ENCODE peak calls at places on chromosome 20, in five cellular contexts. One of them, this sample, is unnamed.

GRCh38 chr20:20466341-20466879 is 98.5 kb downstream of the INSM1 start:
- DNase-seq in fibroblast of pulmonary artery: peak
- DNase-seq in NCI-H1930: no peak
- DNase-seq in left ventricle myocardium superior: no peak
- DNase-seq in NAMALWA: peak
- DNase-seq in this sample: peak

GRCh38 chr20:63896136-63896890 is 1.4 kb downstream of the DNAJC5 start:
- DNase-seq in fibroblast of pulmonary artery: no peak
- DNase-seq in NCI-H1930: no peak
- DNase-seq in left ventricle myocardium superior: peak
- DNase-seq in NAMALWA: peak
- DNase-seq in this sample: peak

GRCh38 chr20:35171753-35172433 is at the start of gene PROCR:
- DNase-seq in fibroblast of pulmonary artery: peak
- DNase-seq in NCI-H1930: no peak
- DNase-seq in left ventricle myocardium superior: peak
- DNase-seq in NAMALWA: no peak
- DNase-seq in this sample: peak

GRCh38 chr20:46311719-46312074 is 3.4 kb upstream of the CDH22 start:
- DNase-seq in fibroblast of pulmonary artery: no peak
- DNase-seq in NCI-H1930: no peak
- DNase-seq in left ventricle myocardium superior: no peak
- DNase-seq in NAMALWA: no peak
- DNase-seq in this sample: no peak

GRCh38 chr20:58008866-58009265 is 219.6 kb downstream of the ANKRD60 start:
- DNase-seq in fibroblast of pulmonary artery: no peak
- DNase-seq in NCI-H1930: no peak
- DNase-seq in left ventricle myocardium superior: no peak
- DNase-seq in NAMALWA: no peak
- DNase-seq in this sample: no peak

GRCh38 chr20:1474817-1475603 is 8.4 kb upstream of the NSFL1C start:
- DNase-seq in fibroblast of pulmonary artery: no peak
- DNase-seq in NCI-H1930: no peak
- DNase-seq in left ventricle myocardium superior: no peak
- DNase-seq in NAMALWA: peak
- DNase-seq in this sample: no peak

GRCh38 chr20:19784511-19785172 is 26.6 kb downstream of the RIN2 start:
- DNase-seq in fibroblast of pulmonary artery: peak
- DNase-seq in NCI-H1930: peak
- DNase-seq in left ventricle myocardium superior: peak
- DNase-seq in NAMALWA: peak
- DNase-seq in this sample: peak

GRCh38 chr20:12722096-12722495 is 286.7 kb upstream of the SPTLC3 start:
- DNase-seq in fibroblast of pulmonary artery: no peak
- DNase-seq in NCI-H1930: no peak
- DNase-seq in left ventricle myocardium superior: no peak
- DNase-seq in NAMALWA: no peak
- DNase-seq in this sample: no peak

GRCh38 chr20:24443436-24443835 is 26.0 kb upstream of the SYNDIG1 start:
- DNase-seq in fibroblast of pulmonary artery: no peak
- DNase-seq in NCI-H1930: no peak
- DNase-seq in left ventricle myocardium superior: no peak
- DNase-seq in NAMALWA: no peak
- DNase-seq in this sample: no peak

GRCh38 chr20:1087311-1087710 is 31.1 kb upstream of the PSMF1 start:
- DNase-seq in fibroblast of pulmonary artery: no peak
- DNase-seq in NCI-H1930: no peak
- DNase-seq in left ventricle myocardium superior: no peak
- DNase-seq in NAMALWA: no peak
- DNase-seq in this sample: peak

GRCh38 chr20:12171927-12172581 is 254.4 kb downstream of the BTBD3 start:
- DNase-seq in fibroblast of pulmonary artery: peak
- DNase-seq in NCI-H1930: no peak
- DNase-seq in left ventricle myocardium superior: no peak
- DNase-seq in NAMALWA: no peak
- DNase-seq in this sample: peak

GRCh38 chr20:11979306-11980128 is 61.8 kb downstream of the BTBD3 start:
- DNase-seq in fibroblast of pulmonary artery: no peak
- DNase-seq in NCI-H1930: no peak
- DNase-seq in left ventricle myocardium superior: no peak
- DNase-seq in NAMALWA: no peak
- DNase-seq in this sample: no peak

GRCh38 chr20:44010162-44010704 is 95.6 kb downstream of the TOX2 start:
- DNase-seq in fibroblast of pulmonary artery: no peak
- DNase-seq in NCI-H1930: no peak
- DNase-seq in left ventricle myocardium superior: no peak
- DNase-seq in NAMALWA: no peak
- DNase-seq in this sample: no peak

GRCh38 chr20:3716195-3716834 is 3.9 kb upstream of the SIGLEC1 start:
- DNase-seq in fibroblast of pulmonary artery: peak
- DNase-seq in NCI-H1930: peak
- DNase-seq in left ventricle myocardium superior: peak
- DNase-seq in NAMALWA: peak
- DNase-seq in this sample: peak

GRCh38 chr20:38225900-38226263 is 34.7 kb downstream of the KIAA1755 start:
- DNase-seq in fibroblast of pulmonary artery: peak
- DNase-seq in NCI-H1930: no peak
- DNase-seq in left ventricle myocardium superior: no peak
- DNase-seq in NAMALWA: no peak
- DNase-seq in this sample: no peak

GRCh38 chr20:10065154-10065833 is 30.5 kb downstream of the ANKEF1 start:
- DNase-seq in fibroblast of pulmonary artery: no peak
- DNase-seq in NCI-H1930: no peak
- DNase-seq in left ventricle myocardium superior: no peak
- DNase-seq in NAMALWA: no peak
- DNase-seq in this sample: no peak

GRCh38 chr20:11180186-11180585 is 506.4 kb upstream of the JAG1 start:
- DNase-seq in fibroblast of pulmonary artery: no peak
- DNase-seq in NCI-H1930: no peak
- DNase-seq in left ventricle myocardium superior: no peak
- DNase-seq in NAMALWA: no peak
- DNase-seq in this sample: no peak

GRCh38 chr20:25286917-25287316 is 39.0 kb downstream of the PYGB start:
- DNase-seq in fibroblast of pulmonary artery: no peak
- DNase-seq in NCI-H1930: no peak
- DNase-seq in left ventricle myocardium superior: peak
- DNase-seq in NAMALWA: no peak
- DNase-seq in this sample: no peak

GRCh38 chr20:33796263-33796906 is 14.8 kb upstream of the CHMP4B start:
- DNase-seq in fibroblast of pulmonary artery: no peak
- DNase-seq in NCI-H1930: no peak
- DNase-seq in left ventricle myocardium superior: no peak
- DNase-seq in NAMALWA: no peak
- DNase-seq in this sample: no peak

GRCh38 chr20:40279390-40279789 is 409.6 kb downstream of the MAFB start:
- DNase-seq in fibroblast of pulmonary artery: peak
- DNase-seq in NCI-H1930: no peak
- DNase-seq in left ventricle myocardium superior: no peak
- DNase-seq in NAMALWA: no peak
- DNase-seq in this sample: peak

GRCh38 chr20:23032679-23033078 is 2.4 kb upstream of the SSTR4 start:
- DNase-seq in fibroblast of pulmonary artery: no peak
- DNase-seq in NCI-H1930: no peak
- DNase-seq in left ventricle myocardium superior: no peak
- DNase-seq in NAMALWA: no peak
- DNase-seq in this sample: no peak

GRCh38 chr20:58482416-58482815 is 32.8 kb downstream of the APCDD1L start:
- DNase-seq in fibroblast of pulmonary artery: no peak
- DNase-seq in NCI-H1930: no peak
- DNase-seq in left ventricle myocardium superior: no peak
- DNase-seq in NAMALWA: no peak
- DNase-seq in this sample: peak

GRCh38 chr20:44014807-44015732 is 100.4 kb downstream of the TOX2 start:
- DNase-seq in fibroblast of pulmonary artery: peak
- DNase-seq in NCI-H1930: no peak
- DNase-seq in left ventricle myocardium superior: no peak
- DNase-seq in NAMALWA: no peak
- DNase-seq in this sample: no peak

GRCh38 chr20:21510414-21510971 is 3.4 kb downstream of the NKX2-2 start:
- DNase-seq in fibroblast of pulmonary artery: no peak
- DNase-seq in NCI-H1930: no peak
- DNase-seq in left ventricle myocardium superior: no peak
- DNase-seq in NAMALWA: no peak
- DNase-seq in this sample: no peak

GRCh38 chr20:12640255-12640654 is 368.5 kb upstream of the SPTLC3 start:
- DNase-seq in fibroblast of pulmonary artery: no peak
- DNase-seq in NCI-H1930: no peak
- DNase-seq in left ventricle myocardium superior: no peak
- DNase-seq in NAMALWA: no peak
- DNase-seq in this sample: no peak

GRCh38 chr20:1299522-1299921 is 29.4 kb downstream of the SDCBP2 start:
- DNase-seq in fibroblast of pulmonary artery: no peak
- DNase-seq in NCI-H1930: no peak
- DNase-seq in left ventricle myocardium superior: no peak
- DNase-seq in NAMALWA: peak
- DNase-seq in this sample: no peak

GRCh38 chr20:45340236-45340847 is 7.9 kb downstream of the SDC4 start:
- DNase-seq in fibroblast of pulmonary artery: no peak
- DNase-seq in NCI-H1930: no peak
- DNase-seq in left ventricle myocardium superior: peak
- DNase-seq in NAMALWA: no peak
- DNase-seq in this sample: no peak

GRCh38 chr20:19392344-19393140 is 180.1 kb downstream of the SLC24A3 start:
- DNase-seq in fibroblast of pulmonary artery: no peak
- DNase-seq in NCI-H1930: no peak
- DNase-seq in left ventricle myocardium superior: no peak
- DNase-seq in NAMALWA: no peak
- DNase-seq in this sample: no peak